ENCODE peak calls at places on chromosomes 6 and 20, in seven cellular contexts. F, I, M, O, K, V and B are unnamed samples.

GRCh38 chr6:18053555-18054445 is 66.4 kb upstream of the KIF13A start:
- DNase-seq in F (no peak), I (peak; percentile 6), M (no peak), O (no peak), K (no peak), V (no peak), B (no peak)

GRCh38 chr6:161133973-161134372 is 139.9 kb downstream of the AGPAT4 start:
- DNase-seq in F (no peak), I (no peak), M (no peak), O (no peak), K (no peak), V (no peak), B (no peak)

GRCh38 chr6:37103169-37104039 is 66.5 kb upstream of the PIM1 start:
- DNase-seq in F (no peak), I (no peak), M (peak; percentile 44), O (peak; percentile 93), K (peak; percentile 60), V (peak; percentile 90), B (no peak)

GRCh38 chr6:46331461-46331860 is 159.8 kb downstream of the RCAN2 start:
- DNase-seq in F (no peak), I (no peak), M (no peak), O (no peak), K (no peak), V (no peak), B (no peak)

GRCh38 chr6:47875593-47875992 is 93.8 kb downstream of the OPN5 start:
- DNase-seq in F (no peak), I (no peak), M (no peak), O (no peak), K (no peak), V (no peak), B (no peak)

GRCh38 chr6:160110724-160111123 is 10.9 kb upstream of the SLC22A1 start:
- DNase-seq in F (no peak), I (peak; percentile 52), M (no peak), O (no peak), K (no peak), V (no peak), B (no peak)

GRCh38 chr6:144696610-144697376 is 411.7 kb downstream of the UTRN start:
- DNase-seq in F (no peak), I (peak; percentile 29), M (peak; percentile 20), O (no peak), K (no peak), V (no peak), B (no peak)

GRCh38 chr20:19823216-19823615 is 65.2 kb downstream of the RIN2 start:
- DNase-seq in F (no peak), I (peak; percentile 66), M (no peak), O (no peak), K (no peak), V (no peak), B (no peak)

GRCh38 chr6:41413250-41413649 is 77.8 kb downstream of the NCR2 start:
- DNase-seq in F (no peak), I (no peak), M (no peak), O (no peak), K (no peak), V (no peak), B (no peak)

GRCh38 chr6:56660374-56660730 is 17.7 kb upstream of the DST start:
- DNase-seq in F (no peak), I (peak; percentile 42), M (no peak), O (no peak), K (no peak), V (no peak), B (no peak)

GRCh38 chr20:34562643-34563042 is 4.1 kb downstream of the MAP1LC3A start:
- DNase-seq in F (no peak), I (peak; percentile 16), M (no peak), O (no peak), K (no peak), V (no peak), B (no peak)

GRCh38 chr6:56856036-56856580 is 98.8 kb upstream of the BEND6 start:
- DNase-seq in F (no peak), I (peak; percentile 17), M (no peak), O (no peak), K (no peak), V (no peak), B (no peak)

GRCh38 chr6:2630891-2631458 is 119.7 kb downstream of the MYLK4 start:
- DNase-seq in F (peak; percentile 96), I (peak; percentile 98), M (no peak), O (no peak), K (no peak), V (no peak), B (no peak)

GRCh38 chr6:14743465-14744211 is 502.2 kb upstream of the JARID2 start:
- DNase-seq in F (peak; percentile 94), I (peak; percentile 100), M (no peak), O (peak; percentile 35), K (peak; percentile 42), V (peak; percentile 81), B (no peak)

GRCh38 chr6:105317607-105318533 is 85.0 kb downstream of the PREP start:
- DNase-seq in F (peak; percentile 15), I (no peak), M (no peak), O (peak; percentile 57), K (no peak), V (no peak), B (no peak)

GRCh38 chr6:27889628-27890315 is 22.4 kb downstream of the OR2B2 start:
- DNase-seq in F (peak; percentile 16), I (no peak), M (no peak), O (no peak), K (no peak), V (no peak), B (no peak)

GRCh38 chr6:27889275-27889627 is 22.9 kb downstream of the OR2B2 start:
- DNase-seq in F (no peak), I (peak; percentile 6), M (no peak), O (no peak), K (no peak), V (no peak), B (no peak)

GRCh38 chr6:27891300-27891913 is 20.8 kb downstream of the OR2B2 start:
- DNase-seq in F (no peak), I (no peak), M (no peak), O (no peak), K (no peak), V (no peak), B (no peak)

GRCh38 chr6:27892596-27893058 is 19.6 kb downstream of the OR2B2 start:
- DNase-seq in F (peak; percentile 34), I (peak; percentile 27), M (no peak), O (no peak), K (no peak), V (no peak), B (no peak)

DNA sequence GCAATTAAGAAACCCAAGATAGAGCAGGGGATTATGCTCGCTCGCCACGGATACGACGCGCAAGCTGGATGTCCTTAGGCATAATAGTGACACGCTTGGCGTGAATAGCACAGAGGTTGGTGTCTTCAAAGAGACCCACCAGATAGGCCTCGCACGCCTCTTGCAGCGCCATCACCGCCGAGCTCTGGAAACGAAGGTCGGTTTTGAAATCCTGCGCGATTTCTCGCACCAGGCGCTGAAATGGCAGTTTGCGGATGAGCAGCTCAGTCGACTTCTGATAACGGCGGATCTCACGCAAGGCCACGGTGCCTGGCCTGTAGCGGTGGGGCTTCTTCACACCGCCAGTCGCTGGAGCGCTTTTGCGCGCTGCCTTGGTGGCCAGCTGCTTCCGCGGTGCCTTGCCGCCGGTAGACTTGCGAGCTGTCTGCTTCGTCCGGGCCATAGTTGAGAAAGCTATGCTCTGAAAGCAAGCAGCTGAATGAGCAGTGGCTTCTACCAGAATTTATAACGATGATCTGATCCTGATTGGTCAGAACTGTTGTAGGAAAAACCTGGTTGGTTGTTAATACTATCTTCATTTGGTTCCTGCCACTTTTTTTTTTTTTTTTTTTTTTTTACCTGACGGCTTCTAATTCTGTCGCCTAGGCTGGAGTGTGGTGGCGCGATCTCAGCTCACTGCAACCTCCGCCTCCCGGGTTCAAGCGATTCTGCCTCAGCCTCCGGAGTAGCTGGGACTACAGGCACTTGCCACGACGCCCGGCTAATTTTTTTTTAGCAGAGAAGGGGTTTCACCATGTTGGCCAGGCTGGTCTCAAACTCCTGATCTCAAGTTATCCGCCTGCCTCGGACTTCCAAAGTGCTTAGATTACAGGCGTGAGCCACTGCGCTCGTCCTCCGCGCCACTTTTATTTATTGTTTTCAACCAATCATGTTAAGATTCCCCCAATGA is 21.6 kb downstream of the OR2B2 start:
- DNase-seq in F (peak; percentile 97), I (peak; percentile 97), M (peak; percentile 58), O (no peak), K (no peak), V (peak; percentile 68), B (no peak)
- TF ChIP-seq POLR2A in F (peak; percentile 98), I (peak; percentile 94), M (peak; percentile 57), O (peak; percentile 7), K (no peak), V (peak; percentile 83), B (peak; percentile 92)

GRCh38 chr20:760751-761417 is 7.4 kb downstream of the SLC52A3 start:
- DNase-seq in F (peak; percentile 47), I (no peak), M (no peak), O (no peak), K (no peak), V (peak; percentile 33), B (no peak)
- TF ChIP-seq CTCF in F (peak; percentile 98), I (peak; percentile 44), M (peak; percentile 44), O (peak; percentile 57), K (no peak), V (peak; percentile 68), B (peak; percentile 29)

GRCh38 chr20:36770680-36771079 is 2.9 kb downstream of the DSN1 start:
- DNase-seq in F (no peak), I (no peak), M (no peak), O (no peak), K (no peak), V (no peak), B (no peak)

GRCh38 chr20:36773123-36773547 is 428 bp downstream of the DSN1 start:
- DNase-seq in F (no peak), I (no peak), M (no peak), O (no peak), K (no peak), V (no peak), B (no peak)

GRCh38 chr20:36775196-36775595 is 1.6 kb upstream of the DSN1 start:
- DNase-seq in F (no peak), I (no peak), M (peak; percentile 46), O (no peak), K (no peak), V (no peak), B (no peak)

GRCh38 chr20:36775826-36776225 is 2.3 kb upstream of the DSN1 start:
- DNase-seq in F (no peak), I (no peak), M (no peak), O (no peak), K (no peak), V (no peak), B (no peak)

DNA sequence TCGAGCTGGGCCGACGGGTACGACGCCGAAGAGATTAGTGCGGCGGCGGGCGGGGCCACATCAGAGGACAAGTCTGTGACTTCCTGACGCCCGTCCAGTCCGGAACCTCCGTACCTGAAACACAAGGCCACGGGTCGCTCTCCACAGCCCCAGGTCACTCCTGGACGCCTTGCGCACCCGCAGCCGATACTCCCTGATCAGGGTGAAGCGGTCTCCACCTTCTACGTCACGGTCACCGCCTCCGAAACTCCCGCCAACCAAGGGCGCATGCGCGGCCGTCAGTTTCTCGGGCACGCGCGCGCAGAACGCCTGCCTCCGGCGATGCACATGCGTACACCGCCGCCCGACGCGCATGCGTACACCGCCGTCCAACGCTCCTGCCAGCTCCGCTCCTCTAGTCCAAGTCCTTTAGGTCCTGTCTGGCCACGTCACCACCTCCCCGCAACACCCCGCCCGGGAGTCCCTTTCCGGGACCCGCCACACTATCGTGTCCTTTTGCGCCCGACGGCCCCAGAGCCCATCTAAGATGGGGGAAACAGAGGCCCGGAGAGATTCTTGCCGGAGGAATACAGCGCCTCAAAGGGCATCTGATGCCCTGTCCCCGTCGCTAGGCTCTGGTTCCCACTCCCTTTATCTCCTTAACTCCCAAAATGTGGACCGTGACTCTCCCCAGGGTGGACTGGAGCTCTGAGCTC is at the start of gene DSN1:
- DNase-seq in F (peak; percentile 95), I (peak; percentile 97), M (peak; percentile 95), O (peak; percentile 93), K (peak; percentile 99), V (peak; percentile 98), B (peak; percentile 80)
- TF ChIP-seq POLR2A in F (peak; percentile 75), I (peak; percentile 90), M (peak; percentile 81), O (peak; percentile 50), K (peak; percentile 67), V (peak; percentile 84), B (no peak)

GRCh38 chr6:53294095-53294494 is 54.7 kb downstream of the ELOVL5 start:
- DNase-seq in F (peak; percentile 4), I (no peak), M (no peak), O (no peak), K (peak; percentile 42), V (no peak), B (no peak)
- TF ChIP-seq CTCF in F (peak; percentile 66), I (peak; percentile 40), M (no peak), O (peak; percentile 37), K (peak; percentile 20), V (peak; percentile 36), B (peak; percentile 56)